ENCODE peak calls at places on chromosome 9, in eight cellular contexts. P is H9; N is transverse colon; F is CD4-positive, alpha-beta T cell; W is OCI-LY7; H is A549; G is BJ; X is thyroid gland. T is an unnamed sample.

GRCh38 chr9:87107072-87107471 is 159.8 kb upstream of the GAS1 start:
- DNase-seq in P (peak), N (no peak), F (no peak), W (peak), H (peak), G (no peak), X (no peak), T (no peak)

GRCh38 chr9:84781431-84781830 is 111.9 kb downstream of the NTRK2 start:
- DNase-seq in P (no peak), N (no peak), F (no peak), W (peak), H (peak), G (no peak), X (peak), T (no peak)

GRCh38 chr9:136901516-136902258 is 15.4 kb downstream of the TRAF2 start:
- DNase-seq in P (peak), N (peak), F (peak), W (no peak), H (peak), G (no peak), X (peak), T (peak)

GRCh38 chr9:109912726-109913460 is 132.9 kb downstream of the PALM2AKAP2 start:
- DNase-seq in P (no peak), N (no peak), F (no peak), W (peak), H (no peak), G (no peak), X (peak), T (no peak)

GRCh38 chr9:123749580-123750202 is 180.2 kb downstream of the DENND1A start:
- DNase-seq in P (no peak), N (no peak), F (no peak), W (peak), H (no peak), G (no peak), X (no peak), T (no peak)

GRCh38 chr9:6495484-6495883 is 82.5 kb downstream of the UHRF2 start:
- DNase-seq in P (no peak), N (no peak), F (no peak), W (peak), H (peak), G (no peak), X (no peak), T (no peak)

GRCh38 chr9:105191508-105192118 is 52.8 kb upstream of the SLC44A1 start:
- DNase-seq in P (no peak), N (no peak), F (no peak), W (no peak), H (peak), G (no peak), X (no peak), T (no peak)

GRCh38 chr9:75088646-75089368 is 493 bp downstream of the OSTF1 start:
- DNase-seq in P (peak), N (peak), F (no peak), W (peak), H (peak), G (no peak), X (peak), T (peak)

GRCh38 chr9:115939065-115939765 is 214.4 kb upstream of the PAPPA start:
- DNase-seq in P (no peak), N (no peak), F (no peak), W (no peak), H (peak), G (no peak), X (no peak), T (no peak)

GRCh38 chr9:125416517-125416916 is 154.9 kb downstream of the GAPVD1 start:
- DNase-seq in P (no peak), N (no peak), F (no peak), W (no peak), H (no peak), G (no peak), X (no peak), T (no peak)

GRCh38 chr9:137173795-137174664 is 2.2 kb upstream of the TMEM210 start:
- DNase-seq in P (no peak), N (no peak), F (no peak), W (no peak), H (no peak), G (no peak), X (no peak), T (no peak)

GRCh38 chr9:128765499-128765898 is 6.2 kb downstream of the ZER1 start:
- DNase-seq in P (no peak), N (no peak), F (no peak), W (no peak), H (no peak), G (no peak), X (no peak), T (no peak)

GRCh38 chr9:115650768-115651167 is 502.8 kb upstream of the PAPPA start:
- DNase-seq in P (no peak), N (no peak), F (no peak), W (no peak), H (no peak), G (peak), X (no peak), T (no peak)

GRCh38 chr9:124145903-124146575 is 111.7 kb upstream of the NEK6 start:
- DNase-seq in P (no peak), N (no peak), F (no peak), W (no peak), H (no peak), G (no peak), X (no peak), T (no peak)

GRCh38 chr9:72460342-72461312 is 60.8 kb upstream of the TMC1 start:
- DNase-seq in P (no peak), N (no peak), F (no peak), W (no peak), H (peak), G (no peak), X (no peak), T (no peak)

GRCh38 chr9:14348241-14349140 is 34.5 kb upstream of the NFIB start:
- DNase-seq in P (peak), N (no peak), F (no peak), W (no peak), H (no peak), G (no peak), X (peak), T (no peak)

GRCh38 chr9:35903049-35903448 is 3.0 kb upstream of the HRCT1 start:
- DNase-seq in P (no peak), N (no peak), F (no peak), W (peak), H (peak), G (no peak), X (peak), T (no peak)

GRCh38 chr9:2285411-2285810 is 270.3 kb downstream of the SMARCA2 start:
- DNase-seq in P (no peak), N (no peak), F (no peak), W (no peak), H (no peak), G (no peak), X (no peak), T (no peak)

GRCh38 chr9:88535932-88536324 is 950 bp downstream of the NXNL2 start:
- DNase-seq in P (no peak), N (no peak), F (no peak), W (no peak), H (no peak), G (no peak), X (peak), T (no peak)

GRCh38 chr9:90025816-90026215 is 421.0 kb downstream of the GADD45G start:
- DNase-seq in P (no peak), N (no peak), F (no peak), W (no peak), H (peak), G (no peak), X (no peak), T (no peak)

GRCh38 chr9:108535526-108535925 is 320.3 kb downstream of the ACTL7B start:
- DNase-seq in P (peak), N (peak), F (no peak), W (peak), H (peak), G (no peak), X (no peak), T (no peak)

GRCh38 chr9:69324549-69325401 is at the start of gene ENTREP1:
- DNase-seq in P (peak), N (peak), F (no peak), W (no peak), H (peak), G (no peak), X (peak), T (no peak)

GRCh38 chr9:135342206-135343130 is 137.1 kb upstream of the PPP1R26 start:
- DNase-seq in P (no peak), N (no peak), F (no peak), W (no peak), H (no peak), G (no peak), X (no peak), T (no peak)

GRCh38 chr9:135516132-135516860 is 4.9 kb upstream of the LCN1 start:
- DNase-seq in P (peak), N (no peak), F (no peak), W (no peak), H (no peak), G (no peak), X (no peak), T (no peak)

GRCh38 chr9:22954964-22955363 is 508.3 kb downstream of the DMRTA1 start:
- DNase-seq in P (no peak), N (no peak), F (no peak), W (no peak), H (no peak), G (no peak), X (no peak), T (no peak)

GRCh38 chr9:108743901-108744371 is 111.8 kb downstream of the ACTL7B start:
- DNase-seq in P (no peak), N (no peak), F (no peak), W (no peak), H (peak), G (peak), X (peak), T (no peak)

GRCh38 chr9:20495133-20495532 is 127.2 kb downstream of the MLLT3 start:
- DNase-seq in P (no peak), N (no peak), F (no peak), W (no peak), H (no peak), G (no peak), X (no peak), T (no peak)

GRCh38 chr9:82604947-82605656 is 457.8 kb downstream of the RASEF start:
- DNase-seq in P (no peak), N (no peak), F (no peak), W (no peak), H (no peak), G (no peak), X (no peak), T (no peak)

GRCh38 chr9:74824654-74825053 is 63.1 kb downstream of the TRPM6 start:
- DNase-seq in P (no peak), N (peak), F (no peak), W (no peak), H (peak), G (no peak), X (peak), T (no peak)

GRCh38 chr9:82903503-82903902 is 159.4 kb downstream of the RASEF start:
- DNase-seq in P (no peak), N (no peak), F (no peak), W (no peak), H (peak), G (no peak), X (no peak), T (no peak)

GRCh38 chr9:87095961-87096360 is 148.7 kb upstream of the GAS1 start:
- DNase-seq in P (no peak), N (no peak), F (no peak), W (no peak), H (no peak), G (no peak), X (no peak), T (no peak)

GRCh38 chr9:121246821-121247511 is 21.0 kb upstream of the GSN start:
- DNase-seq in P (no peak), N (no peak), F (no peak), W (no peak), H (no peak), G (peak), X (peak), T (no peak)

GRCh38 chr9:100379862-100380261 is 27.1 kb upstream of the TEX10 start:
- DNase-seq in P (no peak), N (no peak), F (no peak), W (no peak), H (peak), G (peak), X (no peak), T (no peak)

GRCh38 chr9:134775552-134775951 is 105.1 kb upstream of the FCN2 start:
- DNase-seq in P (no peak), N (no peak), F (no peak), W (no peak), H (no peak), G (peak), X (peak), T (no peak)

GRCh38 chr9:130805510-130806387 is 29.3 kb upstream of the ABL1 start:
- DNase-seq in P (no peak), N (no peak), F (no peak), W (peak), H (no peak), G (no peak), X (no peak), T (no peak)

GRCh38 chr9:99357575-99357974 is 135.5 kb downstream of the SEC61B start:
- DNase-seq in P (no peak), N (no peak), F (no peak), W (no peak), H (no peak), G (no peak), X (no peak), T (no peak)

GRCh38 chr9:7104625-7105024 is 346.9 kb downstream of the KDM4C start:
- DNase-seq in P (no peak), N (no peak), F (no peak), W (no peak), H (no peak), G (no peak), X (no peak), T (no peak)

GRCh38 chr9:132221941-132222340 is 60.1 kb downstream of the NTNG2 start:
- DNase-seq in P (no peak), N (no peak), F (no peak), W (no peak), H (no peak), G (no peak), X (no peak), T (no peak)

GRCh38 chr9:132228062-132228461 is 66.2 kb downstream of the NTNG2 start:
- DNase-seq in P (no peak), N (no peak), F (no peak), W (no peak), H (no peak), G (no peak), X (no peak), T (no peak)

GRCh38 chr9:132231019-132231701 is 69.3 kb downstream of the NTNG2 start:
- DNase-seq in P (no peak), N (no peak), F (no peak), W (no peak), H (no peak), G (no peak), X (no peak), T (no peak)

GRCh38 chr9:132224645-132225044 is 62.8 kb downstream of the NTNG2 start:
- DNase-seq in P (no peak), N (no peak), F (no peak), W (no peak), H (no peak), G (no peak), X (no peak), T (no peak)

GRCh38 chr9:132226571-132227430 is 64.9 kb downstream of the NTNG2 start:
- DNase-seq in P (no peak), N (no peak), F (no peak), W (no peak), H (no peak), G (no peak), X (no peak), T (no peak)
- TF ChIP-seq CTCF in P (no peak), N (no peak), F (no peak), W (no peak), H (no peak), G (no peak), X (no peak), T (no peak)

DNA sequence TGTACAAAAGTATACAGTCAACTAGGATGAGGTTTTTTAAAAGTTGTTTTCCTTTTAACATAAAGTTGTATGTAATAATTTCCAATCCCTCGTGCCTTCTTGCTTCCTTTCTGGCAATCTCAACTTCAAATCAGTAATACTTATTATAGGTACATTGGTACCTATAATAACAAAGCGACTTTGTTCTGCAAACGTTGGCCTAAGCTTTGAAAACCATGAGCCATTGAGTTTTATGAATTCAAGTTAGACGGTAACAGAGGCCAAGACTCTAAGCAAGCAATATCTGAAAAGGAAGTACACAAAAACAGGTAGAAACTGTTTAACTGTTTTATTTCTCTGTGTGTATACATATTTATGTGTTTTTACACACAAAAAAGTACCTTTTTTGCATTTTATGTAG is 135.2 kb upstream of the GRHPR start:
- DNase-seq in P (no peak), N (no peak), F (no peak), W (no peak), H (no peak), G (no peak), X (no peak), T (no peak)
- TF ChIP-seq CTCF in P (no peak), N (no peak), F (no peak), W (no peak), H (no peak), G (no peak), X (no peak), T (no peak)

GRCh38 chr9:127506117-127506813 is 55.0 kb downstream of the LRSAM1 start:
- DNase-seq in P (no peak), N (no peak), F (no peak), W (no peak), H (no peak), G (no peak), X (no peak), T (no peak)
- TF ChIP-seq CTCF in P (no peak), N (no peak), F (no peak), W (peak), H (no peak), G (no peak), X (no peak), T (no peak)

GRCh38 chr9:37511006-37511714 is 25.4 kb downstream of the POLR1E start:
- DNase-seq in P (peak), N (no peak), F (no peak), W (peak), H (peak), G (no peak), X (peak), T (no peak)
- TF ChIP-seq CTCF in P (peak), N (no peak), F (no peak), W (peak), H (no peak), G (peak), X (no peak), T (no peak)